ENCODE peak calls at places on chromosomes 7 and 10, in four cellular contexts. One of them, this sample, is unnamed.

GRCh38 chr10:47264797-47265281 is 35.2 kb upstream of the GDF10 start:
- DNase-seq in A549: no peak
- DNase-seq in K562: no peak
- DNase-seq in endothelial cell of umbilical vein: peak; percentile 29
- DNase-seq in this sample: no peak

GRCh38 chr10:97685395-97685958 is 1.6 kb downstream of the AVPI1 start:
- DNase-seq in K562: peak; percentile 39
- DNase-seq in endothelial cell of umbilical vein: peak; percentile 32
- DNase-seq in A549: peak; percentile 79
- DNase-seq in this sample: peak; percentile 50

GRCh38 chr10:16105082-16105481 is 244.8 kb upstream of the MINDY3 start:
- DNase-seq in A549: no peak
- DNase-seq in endothelial cell of umbilical vein: peak; percentile 3
- DNase-seq in K562: no peak
- DNase-seq in this sample: no peak

GRCh38 chr7:47795631-47796030 is 152.6 kb downstream of the PKD1L1 start:
- DNase-seq in A549: no peak
- DNase-seq in K562: no peak
- DNase-seq in endothelial cell of umbilical vein: no peak
- DNase-seq in this sample: no peak

GRCh38 chr10:80397014-80397413 is 11.3 kb upstream of the PRXL2A start:
- DNase-seq in endothelial cell of umbilical vein: no peak
- DNase-seq in A549: no peak
- DNase-seq in K562: peak; percentile 4
- DNase-seq in this sample: no peak

GRCh38 chr10:9443758-9444157 is 1389.3 kb downstream of the GATA3 start:
- DNase-seq in A549: no peak
- DNase-seq in endothelial cell of umbilical vein: no peak
- DNase-seq in K562: no peak
- DNase-seq in this sample: no peak

GRCh38 chr10:79982861-79983260 is 34.0 kb upstream of the SFTPD start:
- DNase-seq in K562: no peak
- DNase-seq in endothelial cell of umbilical vein: no peak
- DNase-seq in A549: no peak
- DNase-seq in this sample: no peak

GRCh38 chr7:13988011-13988410 is 1.5 kb downstream of the ETV1 start:
- DNase-seq in A549: no peak
- DNase-seq in K562: no peak
- DNase-seq in endothelial cell of umbilical vein: peak; percentile 45
- DNase-seq in this sample: no peak

GRCh38 chr7:23653942-23654341 is 26.1 kb upstream of the FAM221A start:
- DNase-seq in endothelial cell of umbilical vein: no peak
- DNase-seq in A549: no peak
- DNase-seq in K562: no peak
- DNase-seq in this sample: no peak

GRCh38 chr10:1412531-1413189 is 324.7 kb downstream of the ADARB2 start:
- DNase-seq in endothelial cell of umbilical vein: no peak
- DNase-seq in K562: no peak
- DNase-seq in A549: no peak
- DNase-seq in this sample: no peak

GRCh38 chr7:98107313-98107691 is 640 bp downstream of the LMTK2 start:
- DNase-seq in K562: peak; percentile 59
- DNase-seq in A549: peak; percentile 19
- DNase-seq in endothelial cell of umbilical vein: peak; percentile 39
- DNase-seq in this sample: peak; percentile 39

GRCh38 chr10:78258303-78259030 is 224.8 kb downstream of the RPS24 start:
- DNase-seq in A549: peak; percentile 22
- DNase-seq in endothelial cell of umbilical vein: no peak
- DNase-seq in K562: no peak
- DNase-seq in this sample: no peak

GRCh38 chr7:121797283-121798037 is 75.5 kb upstream of the PTPRZ1 start:
- DNase-seq in endothelial cell of umbilical vein: no peak
- DNase-seq in A549: no peak
- DNase-seq in K562: no peak
- DNase-seq in this sample: no peak

GRCh38 chr10:54469587-54470323 is 331.3 kb downstream of the PCDH15 start:
- DNase-seq in A549: no peak
- DNase-seq in K562: no peak
- DNase-seq in endothelial cell of umbilical vein: no peak
- DNase-seq in this sample: no peak

GRCh38 chr10:4780782-4781181 is 45.2 kb upstream of the AKR1E2 start:
- DNase-seq in K562: no peak
- DNase-seq in A549: no peak
- DNase-seq in endothelial cell of umbilical vein: peak; percentile 94
- DNase-seq in this sample: no peak

GRCh38 chr10:104029528-104029875 is 56.2 kb downstream of the COL17A1 start:
- DNase-seq in K562: no peak
- DNase-seq in A549: no peak
- DNase-seq in endothelial cell of umbilical vein: no peak
- DNase-seq in this sample: no peak

GRCh38 chr7:155860840-155861479 is 48.7 kb upstream of the SHH start:
- DNase-seq in A549: peak; percentile 92
- DNase-seq in K562: no peak
- DNase-seq in endothelial cell of umbilical vein: no peak
- DNase-seq in this sample: no peak

GRCh38 chr10:31383810-31384588 is 65.0 kb downstream of the ZEB1 start:
- DNase-seq in A549: no peak
- DNase-seq in endothelial cell of umbilical vein: no peak
- DNase-seq in K562: no peak
- DNase-seq in this sample: no peak

GRCh38 chr7:16416289-16417282 is 4.8 kb downstream of the CRPPA start:
- DNase-seq in K562: no peak
- DNase-seq in A549: no peak
- DNase-seq in endothelial cell of umbilical vein: no peak
- DNase-seq in this sample: no peak

GRCh38 chr10:624605-625334 is 64.7 kb downstream of the DIP2C start:
- DNase-seq in K562: no peak
- DNase-seq in A549: no peak
- DNase-seq in endothelial cell of umbilical vein: no peak
- DNase-seq in this sample: peak; percentile 61

GRCh38 chr10:71094712-71095390 is 117.5 kb upstream of the UNC5B start:
- DNase-seq in K562: peak; percentile 8
- DNase-seq in endothelial cell of umbilical vein: no peak
- DNase-seq in A549: no peak
- DNase-seq in this sample: no peak

GRCh38 chr10:102310356-102311024 is 65.2 kb downstream of the GBF1 start:
- DNase-seq in K562: no peak
- DNase-seq in A549: peak; percentile 21
- DNase-seq in endothelial cell of umbilical vein: peak; percentile 49
- DNase-seq in this sample: no peak

GRCh38 chr10:102150970-102151773 is 1.0 kb upstream of the NOLC1 start:
- DNase-seq in K562: no peak
- DNase-seq in A549: peak; percentile 57
- DNase-seq in endothelial cell of umbilical vein: peak; percentile 75
- DNase-seq in this sample: no peak

GRCh38 chr10:70594161-70594560 is 8.4 kb downstream of the PRF1 start:
- DNase-seq in K562: no peak
- DNase-seq in A549: no peak
- DNase-seq in endothelial cell of umbilical vein: no peak
- DNase-seq in this sample: no peak

GRCh38 chr10:75532253-75532924 is 101.0 kb downstream of the LRMDA start:
- DNase-seq in K562: no peak
- DNase-seq in endothelial cell of umbilical vein: no peak
- DNase-seq in A549: peak; percentile 51
- DNase-seq in this sample: no peak

GRCh38 chr7:81608748-81609382 is 161.0 kb downstream of the HGF start:
- DNase-seq in A549: peak; percentile 53
- DNase-seq in K562: no peak
- DNase-seq in endothelial cell of umbilical vein: no peak
- DNase-seq in this sample: no peak

GRCh38 chr7:96823274-96823673 is 113.6 kb upstream of the SEM1 start:
- DNase-seq in endothelial cell of umbilical vein: no peak
- DNase-seq in A549: no peak
- DNase-seq in K562: no peak
- DNase-seq in this sample: no peak

GRCh38 chr10:7634142-7634894 is 32.4 kb downstream of the ITIH5 start:
- DNase-seq in endothelial cell of umbilical vein: no peak
- DNase-seq in K562: no peak
- DNase-seq in A549: no peak
- DNase-seq in this sample: no peak

DNA sequence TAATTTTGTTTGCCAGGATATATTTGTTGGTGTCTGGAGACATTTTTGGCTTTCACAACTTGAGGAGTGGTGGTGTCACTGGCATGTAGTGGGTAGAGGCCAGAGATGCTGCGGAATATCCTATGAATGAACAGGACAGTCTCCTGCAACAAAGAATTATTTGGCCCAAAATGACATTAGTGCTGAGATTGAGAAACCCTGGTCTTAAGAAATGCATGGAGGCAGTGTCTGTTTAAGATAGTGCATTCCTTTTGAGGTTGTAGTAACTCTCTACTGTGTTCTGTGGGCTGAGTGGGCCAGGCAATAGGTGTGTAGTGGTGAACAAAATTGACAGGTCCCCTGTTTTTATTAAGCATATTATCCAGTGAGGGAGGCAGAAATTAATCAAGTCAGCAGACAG is 165.5 kb downstream of the CDK14 start:
- DNase-seq in endothelial cell of umbilical vein: no peak
- DNase-seq in K562: no peak
- DNase-seq in A549: no peak
- DNase-seq in this sample: no peak
- TF ChIP-seq JUN in endothelial cell of umbilical vein: no peak
- TF ChIP-seq JUN in K562: no peak
- TF ChIP-seq JUN in A549: no peak
- TF ChIP-seq JUN in this sample: no peak

DNA sequence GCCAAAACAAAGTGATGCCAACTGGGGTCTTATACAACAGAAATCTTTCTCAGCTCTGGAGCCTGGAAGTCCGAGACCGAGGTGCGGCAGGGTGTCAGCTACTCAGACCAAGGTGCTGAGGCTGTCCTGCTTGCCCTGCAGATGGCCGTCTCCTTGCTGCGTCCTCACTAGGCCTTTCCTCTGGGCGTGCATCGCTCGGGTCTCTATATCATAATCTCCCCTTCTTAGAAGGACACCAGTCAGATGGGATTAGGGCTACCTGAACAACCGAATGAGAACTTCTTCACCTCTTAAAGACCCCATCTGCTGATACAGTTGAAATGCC is 244.7 kb downstream of the EBF3 start:
- DNase-seq in A549: no peak
- DNase-seq in endothelial cell of umbilical vein: no peak
- DNase-seq in K562: no peak
- DNase-seq in this sample: no peak
- TF ChIP-seq JUN in A549: no peak
- TF ChIP-seq JUN in endothelial cell of umbilical vein: no peak
- TF ChIP-seq JUN in K562: no peak
- TF ChIP-seq JUN in this sample: no peak

DNA sequence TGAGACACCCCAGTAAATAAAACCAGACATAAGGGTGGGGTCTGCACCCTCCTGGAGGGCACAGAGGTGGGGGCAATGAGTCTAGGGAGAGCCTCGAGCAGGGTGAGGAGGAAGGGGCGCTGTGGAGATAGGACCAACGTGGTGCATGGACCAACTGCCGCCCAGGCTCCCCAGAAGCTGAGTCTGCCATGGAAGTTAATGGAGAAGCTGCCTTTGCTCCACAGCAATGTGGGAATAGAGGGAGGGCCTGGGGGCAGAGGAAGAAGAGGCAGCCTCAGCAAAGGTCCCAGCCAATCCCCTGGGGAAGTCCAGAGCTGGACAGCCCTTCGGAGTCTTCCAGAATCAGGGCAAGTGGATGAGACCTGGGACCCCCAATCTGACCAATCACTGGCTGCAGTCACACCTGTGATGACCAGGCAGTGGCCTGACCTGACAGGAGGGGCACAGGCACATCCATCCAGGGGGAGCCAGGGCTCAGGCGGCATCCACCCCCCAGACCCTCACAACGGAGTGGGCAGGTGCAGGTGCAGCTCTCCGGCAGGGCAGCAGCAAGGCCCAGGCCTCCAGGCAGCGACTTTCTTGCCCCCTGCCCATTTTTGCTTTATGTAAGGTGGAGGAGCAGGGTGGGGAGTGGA is 242.2 kb upstream of the PPP2R2D start:
- DNase-seq in K562: no peak
- DNase-seq in endothelial cell of umbilical vein: no peak
- DNase-seq in A549: no peak
- DNase-seq in this sample: peak; percentile 3
- TF ChIP-seq JUN in K562: no peak
- TF ChIP-seq JUN in endothelial cell of umbilical vein: no peak
- TF ChIP-seq JUN in A549: no peak
- TF ChIP-seq JUN in this sample: no peak

DNA sequence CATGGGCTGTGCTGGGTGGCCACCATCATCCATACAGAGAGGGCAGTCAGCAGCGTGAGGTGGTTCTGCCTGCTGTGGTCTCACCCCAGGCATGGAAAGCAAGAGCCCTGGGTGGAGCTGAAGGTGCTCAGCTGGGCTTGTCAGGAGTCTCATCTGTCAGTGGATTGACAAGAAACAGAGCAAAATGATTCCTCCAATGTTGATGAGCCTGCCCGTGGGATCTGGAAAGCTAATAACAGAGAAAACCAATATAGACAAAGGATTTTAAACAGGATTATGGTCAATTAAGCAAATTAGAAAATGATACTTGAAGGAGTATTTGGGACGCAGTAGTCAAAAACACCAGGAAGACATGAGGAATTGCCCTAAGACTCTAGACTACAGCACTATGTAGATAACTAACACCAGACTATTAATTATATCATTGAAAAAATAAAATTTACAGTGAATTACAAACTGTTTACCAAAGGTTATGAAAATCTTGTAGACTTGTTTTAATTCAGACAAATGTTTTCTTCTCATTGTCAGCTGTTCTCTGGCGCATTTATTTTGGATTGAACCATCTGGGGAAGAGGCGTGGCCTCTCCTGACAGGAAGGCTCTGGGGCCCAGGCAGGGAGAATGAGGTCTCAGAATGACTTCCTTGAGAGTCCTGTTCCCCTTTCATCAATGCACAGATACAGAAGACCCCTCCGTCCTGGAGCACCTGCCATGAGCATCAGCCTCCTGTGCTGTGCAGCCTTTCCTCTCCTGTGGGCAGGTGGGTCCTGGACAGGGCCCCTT is 211.2 kb upstream of the PRSS58 start:
- DNase-seq in endothelial cell of umbilical vein: no peak
- DNase-seq in K562: no peak
- DNase-seq in A549: no peak
- DNase-seq in this sample: no peak
- TF ChIP-seq JUN in endothelial cell of umbilical vein: no peak
- TF ChIP-seq JUN in K562: no peak
- TF ChIP-seq JUN in A549: no peak
- TF ChIP-seq JUN in this sample: no peak

GRCh38 chr10:132392811-132393694 is 3.9 kb upstream of the PWWP2B start:
- DNase-seq in K562: no peak
- DNase-seq in A549: no peak
- DNase-seq in endothelial cell of umbilical vein: no peak
- DNase-seq in this sample: no peak
- TF ChIP-seq JUN in K562: no peak
- TF ChIP-seq JUN in A549: no peak
- TF ChIP-seq JUN in endothelial cell of umbilical vein: no peak
- TF ChIP-seq JUN in this sample: no peak